ENCODE peak calls at places on chromosomes 2 and 18, in seven cellular contexts. J is neuronal stem cell, Q is fibroblast of lung, R is astrocyte, Y is mesendoderm, F is kidney, E is Karpas-422. B is an unnamed sample.

GRCh38 chr2:146741260-146741659 is 1103.6 kb upstream of the ACVR2A start:
- DNase-seq in J (no peak), E (no peak), Q (peak; percentile 6), Y (no peak), F (no peak), R (no peak), B (no peak)

GRCh38 chr2:74039611-74040010 is 54.9 kb downstream of the TET3 start:
- DNase-seq in F (no peak), J (no peak), Q (no peak), Y (no peak), E (no peak), R (no peak), B (no peak)

GRCh38 chr2:27407798-27408491 is 1.4 kb downstream of the PPM1G start:
- DNase-seq in Y (peak; percentile 90), E (peak; percentile 76), F (no peak), R (peak; percentile 36), J (peak; percentile 46), Q (peak; percentile 70), B (peak; percentile 80)

GRCh38 chr2:19559596-19560240 is 201.3 kb upstream of the OSR1 start:
- DNase-seq in J (no peak), R (no peak), E (no peak), Q (no peak), F (no peak), Y (no peak), B (no peak)

GRCh38 chr18:22524783-22525182 is 107.1 kb upstream of the CTAGE1 start:
- DNase-seq in J (no peak), Q (no peak), E (no peak), Y (no peak), F (no peak), R (no peak), B (no peak)

GRCh38 chr2:152585830-152586484 is 131.3 kb downstream of the PRPF40A start:
- DNase-seq in Q (peak; percentile 97), R (peak; percentile 98), Y (no peak), F (no peak), E (no peak), J (no peak), B (peak; percentile 89)

GRCh38 chr2:111120253-111121027 is at the start of gene BCL2L11:
- DNase-seq in J (peak; percentile 92), F (peak; percentile 98), Y (peak; percentile 94), Q (peak; percentile 92), R (peak; percentile 76), E (peak; percentile 97), B (peak; percentile 95)

GRCh38 chr2:240885980-240886565 is 9.9 kb downstream of the MAB21L4 start:
- DNase-seq in R (no peak), F (peak; percentile 2), E (no peak), Q (no peak), Y (no peak), J (no peak), B (no peak)

GRCh38 chr2:237566401-237567235 is at the start of gene PRLH:
- DNase-seq in R (no peak), J (no peak), E (no peak), Q (no peak), F (peak; percentile 66), Y (no peak), B (no peak)

GRCh38 chr18:30683836-30684235 is 358.7 kb downstream of the DSC3 start:
- DNase-seq in R (no peak), Y (no peak), J (no peak), Q (no peak), E (no peak), F (no peak), B (no peak)

GRCh38 chr2:230935132-230935435 is 10.0 kb upstream of the GPR55 start:
- DNase-seq in E (no peak), Y (no peak), Q (no peak), J (no peak), R (no peak), F (no peak), B (no peak)

GRCh38 chr18:111292-112014 is 46.9 kb upstream of the USP14 start:
- DNase-seq in E (peak; percentile 78), Q (peak; percentile 54), J (peak; percentile 72), Y (peak; percentile 82), R (peak; percentile 11), F (peak; percentile 87), B (peak; percentile 79)
- H3K9ac ChIP-seq in E (peak overlapping the region; percentile 56), Q (peak overlapping the region; percentile 8), J (peak overlapping the region; percentile 88), Y (peak overlapping the region; percentile 67), R (peak overlapping the region; percentile 65), F (no peak overlapping the region), B (peak overlapping the region; percentile 46)

GRCh38 chr2:168939061-168939460 is 38.0 kb downstream of the G6PC2 start:
- DNase-seq in E (no peak), F (no peak), J (no peak), R (no peak), Y (no peak), Q (no peak), B (no peak)

GRCh38 chr2:168939918-168940317 is 38.8 kb downstream of the G6PC2 start:
- DNase-seq in Y (no peak), Q (no peak), R (no peak), F (no peak), E (no peak), J (no peak), B (no peak)

GRCh38 chr2:168945508-168945907 is 44.4 kb downstream of the G6PC2 start:
- DNase-seq in F (no peak), R (no peak), Y (no peak), E (no peak), J (no peak), Q (no peak), B (no peak)

GRCh38 chr2:168944065-168944464 is 43.0 kb downstream of the G6PC2 start:
- DNase-seq in Y (peak; percentile 31), E (peak; percentile 43), F (no peak), Q (no peak), J (no peak), R (no peak), B (no peak)

GRCh38 chr2:168941297-168941696 is 40.2 kb downstream of the G6PC2 start:
- DNase-seq in R (no peak), Q (no peak), E (no peak), F (no peak), Y (no peak), J (no peak), B (no peak)
- H3K4me3 ChIP-seq in R (no peak overlapping the region), Q (no peak overlapping the region), E (no peak overlapping the region), F (no peak overlapping the region), Y (no peak overlapping the region), J (no peak overlapping the region), B (no peak overlapping the region)

GRCh38 chr2:235389626-235390025 is 104.2 kb upstream of the AGAP1 start:
- DNase-seq in R (no peak), F (no peak), Q (no peak), E (no peak), J (no peak), Y (no peak), B (no peak)

GRCh38 chr2:235390816-235391194 is 103.0 kb upstream of the AGAP1 start:
- DNase-seq in Q (peak; percentile 9), F (no peak), R (peak; percentile 11), E (no peak), Y (no peak), J (no peak), B (no peak)

GRCh38 chr2:235394278-235394828 is 99.5 kb upstream of the AGAP1 start:
- DNase-seq in R (peak; percentile 89), E (no peak), F (no peak), Q (peak; percentile 81), Y (peak; percentile 49), J (no peak), B (peak; percentile 36)

GRCh38 chr2:235391964-235392615 is 101.8 kb upstream of the AGAP1 start:
- DNase-seq in E (no peak), J (no peak), Y (no peak), F (no peak), Q (no peak), R (no peak), B (no peak)

GRCh38 chr2:235390108-235390815 is 103.6 kb upstream of the AGAP1 start:
- DNase-seq in Q (peak; percentile 57), F (no peak), R (peak; percentile 72), J (no peak), E (peak; percentile 66), Y (no peak), B (no peak)
- H3K9ac ChIP-seq in Q (no peak overlapping the region), F (no peak overlapping the region), R (no peak overlapping the region), J (no peak overlapping the region), E (no peak overlapping the region), Y (no peak overlapping the region), B (no peak overlapping the region)

GRCh38 chr2:28507806-28508764 is 12.2 kb downstream of the PLB1 start:
- DNase-seq in F (peak; percentile 81), Y (peak; percentile 63), Q (no peak), R (peak; percentile 42), J (no peak), E (no peak), B (no peak)
- H3K4me3 ChIP-seq in F (no peak overlapping the region), Y (no peak overlapping the region), Q (no peak overlapping the region), R (no peak overlapping the region), J (no peak overlapping the region), E (no peak overlapping the region), B (no peak overlapping the region)

DNA sequence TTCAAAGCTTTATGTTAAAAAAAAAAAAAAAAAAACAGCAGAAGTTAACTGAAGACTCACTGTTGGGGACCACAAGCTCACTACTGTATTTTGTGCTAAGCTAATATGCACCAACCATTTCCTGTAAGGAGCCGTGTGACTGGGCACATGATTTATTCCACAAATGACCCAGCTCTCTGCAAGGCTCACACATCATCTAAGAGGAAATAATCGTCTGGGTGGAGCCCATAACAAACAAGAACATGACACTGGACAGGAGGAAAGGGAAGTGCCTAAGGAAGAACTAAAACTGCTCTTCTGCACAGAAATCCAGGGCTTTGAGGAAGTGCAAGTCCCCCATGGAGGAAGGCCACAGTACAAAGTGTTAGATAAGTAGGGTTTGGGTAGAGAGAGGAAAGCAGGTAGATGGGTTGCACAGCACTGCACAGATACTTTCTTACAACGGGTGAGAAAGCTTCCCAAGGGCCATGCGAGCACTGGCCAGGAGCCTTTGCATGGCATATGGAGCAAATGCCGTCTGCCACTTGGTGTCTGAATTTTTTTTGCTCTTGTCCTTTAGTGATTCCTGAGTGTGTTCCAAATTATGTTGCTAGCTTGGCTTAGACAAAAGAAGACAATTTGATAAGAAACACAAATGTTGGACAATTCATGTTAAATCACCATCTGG is 24.5 kb downstream of the NFE2L2 start:
- DNase-seq in Q (peak; percentile 67), E (peak; percentile 71), F (no peak), R (peak; percentile 48), Y (no peak), J (no peak), B (no peak)
- H3K9ac ChIP-seq in Q (peak overlapping the region; percentile 24), E (peak overlapping the region; percentile 40), F (no peak overlapping the region), R (peak overlapping the region; percentile 30), Y (no peak overlapping the region), J (no peak overlapping the region), B (peak overlapping the region; percentile 81)

DNA sequence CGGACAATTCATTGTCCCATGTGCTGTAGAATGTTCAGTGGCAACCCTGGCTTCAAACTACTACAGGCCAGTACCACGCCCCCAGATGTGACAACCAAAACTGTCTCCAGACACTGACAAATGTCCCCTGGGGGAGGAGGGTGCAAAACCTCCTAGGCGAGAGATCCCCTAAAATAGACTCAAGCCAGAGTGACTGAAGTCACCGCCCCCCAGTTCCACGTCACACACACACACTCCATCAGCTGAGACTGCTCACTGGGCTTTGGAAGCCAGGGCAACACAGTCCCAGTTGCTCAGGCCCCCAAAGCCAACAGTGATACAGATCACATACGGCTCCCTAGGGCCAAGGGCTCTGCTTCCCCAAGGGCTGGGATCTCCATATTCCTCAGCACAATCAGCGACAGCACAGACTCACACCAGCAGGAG is 19.1 kb downstream of the HDAC4 start:
- DNase-seq in F (no peak), E (peak; percentile 89), Q (no peak), Y (peak; percentile 31), R (no peak), J (no peak), B (no peak)
- H3K4me3 ChIP-seq in F (no peak overlapping the region), E (peak overlapping the region; percentile 59), Q (no peak overlapping the region), Y (no peak overlapping the region), R (no peak overlapping the region), J (no peak overlapping the region), B (no peak overlapping the region)